ENCODE peak calls at places on chromosomes 7 and 10, in seven cellular contexts. E is cardiac fibroblast; T is glutamatergic neuron; Z is activated CD8-positive, alpha-beta T cell treated with anti-CD3 and anti-CD28 coated beads for 36 hours; Y is GM20000; V is CD8-positive, alpha-beta T cell; I is WTC11. U is an unnamed sample.

GRCh38 chr7:12637819-12638592 is 49.4 kb upstream of the ARL4A start:
- DNase-seq in E (no peak), T (peak), Z (no peak), Y (no peak), V (no peak), I (no peak), U (no peak)

GRCh38 chr7:103540986-103541385 is 95.0 kb upstream of the SLC26A5 start:
- DNase-seq in E (no peak), T (no peak), Z (no peak), Y (no peak), V (peak), I (no peak), U (no peak)

GRCh38 chr7:138243430-138243829 is 167.2 kb downstream of the AKR1D1 start:
- DNase-seq in E (peak), T (peak), Z (no peak), Y (no peak), V (no peak), I (peak), U (peak)

GRCh38 chr7:131250331-131250730 is 77.3 kb upstream of the MKLN1 start:
- DNase-seq in E (no peak), T (no peak), Z (no peak), Y (no peak), V (no peak), I (no peak), U (no peak)

GRCh38 chr10:14586901-14587300 is 187.8 kb downstream of the FAM107B start:
- DNase-seq in E (no peak), T (no peak), Z (peak), Y (no peak), V (peak), I (no peak), U (peak)

GRCh38 chr10:4354382-4354812 is 471.6 kb upstream of the AKR1E2 start:
- DNase-seq in E (peak), T (no peak), Z (no peak), Y (no peak), V (no peak), I (no peak), U (peak)

GRCh38 chr10:93695720-93696119 is 6.7 kb downstream of the FRA10AC1 start:
- DNase-seq in E (no peak), T (no peak), Z (no peak), Y (no peak), V (no peak), I (no peak), U (no peak)

GRCh38 chr10:9951481-9952257 is 1066.0 kb upstream of the CELF2 start:
- DNase-seq in E (peak), T (no peak), Z (no peak), Y (no peak), V (no peak), I (no peak), U (no peak)

GRCh38 chr10:123746016-123746415 is 79.9 kb downstream of the GPR26 start:
- DNase-seq in E (no peak), T (no peak), Z (no peak), Y (no peak), V (no peak), I (no peak), U (no peak)

GRCh38 chr7:25059576-25059975 is 65.5 kb downstream of the CYCS start:
- DNase-seq in E (no peak), T (no peak), Z (no peak), Y (no peak), V (no peak), I (no peak), U (no peak)

GRCh38 chr10:44960098-44960480 is 487 bp downstream of the RASSF4 start:
- DNase-seq in E (no peak), T (no peak), Z (no peak), Y (no peak), V (no peak), I (no peak), U (no peak)

GRCh38 chr10:77513783-77514331 is 123.8 kb downstream of the KCNMA1 start:
- DNase-seq in E (peak), T (peak), Z (no peak), Y (no peak), V (no peak), I (no peak), U (peak)

GRCh38 chr10:31075434-31075833 is 43.8 kb upstream of the ZNF438 start:
- DNase-seq in E (peak), T (no peak), Z (no peak), Y (no peak), V (no peak), I (no peak), U (peak)

DNA sequence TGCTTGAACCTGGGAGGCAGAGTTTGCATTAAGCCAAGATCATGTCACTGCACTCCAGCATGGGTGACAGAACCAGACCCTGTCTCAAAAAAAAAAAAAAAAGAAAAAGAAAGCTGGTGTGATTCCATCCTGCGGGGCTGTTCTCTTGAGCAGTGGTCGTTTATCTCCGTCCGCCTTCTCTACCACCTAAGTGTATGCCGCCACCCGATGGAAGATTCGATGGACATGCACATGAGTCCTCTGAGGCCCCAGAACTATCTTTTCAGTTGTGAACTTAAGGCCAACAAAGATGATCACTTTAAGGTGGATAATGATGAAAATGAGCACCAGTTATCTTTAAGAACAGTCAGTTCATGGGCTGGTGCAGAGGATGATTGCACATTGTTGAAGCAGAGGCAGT is 65.7 kb downstream of the ABRAXAS2 start:
- DNase-seq in E (no peak), T (no peak), Z (peak), Y (no peak), V (no peak), I (peak), U (no peak)
- TF ChIP-seq CTCF in E (no peak), T (no peak), Z (no peak), Y (no peak), V (no peak), I (no peak), U (no peak)

GRCh38 chr7:6008668-6009611 is at the start of the genes AIMP2 and PMS2:
- DNase-seq in E (peak), T (peak), Z (peak), Y (peak), V (peak), I (peak), U (peak)
- TF ChIP-seq CTCF in E (no peak), T (no peak), Z (no peak), Y (no peak), V (peak), I (no peak), U (no peak)

GRCh38 chr7:116592041-116592355 is 67.2 kb downstream of the CAV1 start:
- DNase-seq in E (no peak), T (no peak), Z (no peak), Y (no peak), V (no peak), I (no peak), U (no peak)
- TF ChIP-seq CTCF in E (no peak), T (peak), Z (peak), Y (no peak), V (peak), I (no peak), U (peak)

DNA sequence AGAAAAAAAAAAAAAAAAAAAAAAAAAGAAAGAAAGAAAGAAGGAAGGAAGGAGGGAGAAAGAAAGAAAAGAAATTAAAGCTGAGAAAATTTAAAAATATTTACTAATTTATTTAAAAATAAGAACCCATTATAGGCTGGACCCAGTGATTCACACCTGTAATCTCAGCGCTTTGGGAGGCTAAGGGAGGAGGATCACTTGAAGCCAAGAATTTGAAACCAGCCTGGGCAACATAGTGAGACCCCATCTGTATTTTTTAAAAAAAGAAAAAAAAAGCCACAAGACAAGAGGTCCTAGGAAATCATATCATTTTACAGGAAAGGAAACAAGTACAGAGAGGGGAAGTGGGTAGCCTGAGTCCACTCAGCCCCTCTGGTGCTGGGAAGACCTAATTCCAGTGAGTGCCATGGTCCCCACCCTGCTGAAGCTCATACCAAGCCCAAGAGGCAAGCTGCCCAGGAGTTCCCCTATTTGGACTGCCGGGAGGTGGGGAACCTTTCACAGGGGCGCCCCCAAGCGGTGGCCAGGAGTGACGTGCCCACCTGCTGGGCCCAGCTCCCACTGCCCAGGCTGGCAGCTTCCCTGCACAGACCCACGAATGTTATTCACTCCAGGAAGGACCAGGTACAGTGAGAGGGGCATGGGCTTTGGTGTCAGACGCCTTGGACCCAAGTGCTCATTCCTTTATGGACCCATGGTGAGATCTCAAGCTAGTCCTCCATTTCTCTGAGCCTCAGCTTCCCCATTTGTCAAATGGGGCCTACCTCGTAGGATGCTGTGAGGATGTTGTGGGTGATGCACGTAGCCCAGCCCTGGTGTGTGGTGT is 133.6 kb downstream of the ZMIZ1 start:
- DNase-seq in E (peak), T (peak), Z (peak), Y (peak), V (peak), I (peak), U (peak)
- TF ChIP-seq CTCF in E (peak), T (peak), Z (peak), Y (peak), V (peak), I (peak), U (peak)

GRCh38 chr7:69062020-69062760 is 536.1 kb upstream of the AUTS2 start:
- DNase-seq in E (no peak), T (no peak), Z (no peak), Y (no peak), V (no peak), I (no peak), U (no peak)

GRCh38 chr7:69070476-69070875 is 527.8 kb upstream of the AUTS2 start:
- DNase-seq in E (no peak), T (no peak), Z (no peak), Y (no peak), V (no peak), I (no peak), U (no peak)

DNA sequence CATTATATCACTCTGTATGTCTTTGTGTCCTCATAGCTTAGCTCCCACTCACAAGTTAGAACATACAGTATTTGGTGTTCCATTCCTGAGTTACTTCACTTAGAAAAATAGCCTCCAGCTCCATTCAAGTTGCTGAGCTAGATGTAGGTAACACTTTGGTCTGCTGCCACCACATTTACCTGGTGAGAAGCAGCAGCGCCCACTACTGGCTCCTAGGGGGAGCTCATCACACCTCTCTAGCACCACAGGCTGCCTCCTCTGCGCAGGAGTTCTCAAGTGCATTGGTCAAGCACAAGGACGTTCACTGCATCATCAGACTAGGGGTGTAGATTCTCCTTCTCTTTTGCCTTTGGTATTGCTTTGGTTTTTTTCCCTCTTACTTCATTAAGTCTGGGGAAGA is 530.9 kb upstream of the AUTS2 start:
- DNase-seq in E (no peak), T (peak), Z (peak), Y (no peak), V (no peak), I (peak), U (no peak)
- TF ChIP-seq CTCF in E (no peak), T (peak), Z (no peak), Y (no peak), V (no peak), I (peak), U (no peak)

DNA sequence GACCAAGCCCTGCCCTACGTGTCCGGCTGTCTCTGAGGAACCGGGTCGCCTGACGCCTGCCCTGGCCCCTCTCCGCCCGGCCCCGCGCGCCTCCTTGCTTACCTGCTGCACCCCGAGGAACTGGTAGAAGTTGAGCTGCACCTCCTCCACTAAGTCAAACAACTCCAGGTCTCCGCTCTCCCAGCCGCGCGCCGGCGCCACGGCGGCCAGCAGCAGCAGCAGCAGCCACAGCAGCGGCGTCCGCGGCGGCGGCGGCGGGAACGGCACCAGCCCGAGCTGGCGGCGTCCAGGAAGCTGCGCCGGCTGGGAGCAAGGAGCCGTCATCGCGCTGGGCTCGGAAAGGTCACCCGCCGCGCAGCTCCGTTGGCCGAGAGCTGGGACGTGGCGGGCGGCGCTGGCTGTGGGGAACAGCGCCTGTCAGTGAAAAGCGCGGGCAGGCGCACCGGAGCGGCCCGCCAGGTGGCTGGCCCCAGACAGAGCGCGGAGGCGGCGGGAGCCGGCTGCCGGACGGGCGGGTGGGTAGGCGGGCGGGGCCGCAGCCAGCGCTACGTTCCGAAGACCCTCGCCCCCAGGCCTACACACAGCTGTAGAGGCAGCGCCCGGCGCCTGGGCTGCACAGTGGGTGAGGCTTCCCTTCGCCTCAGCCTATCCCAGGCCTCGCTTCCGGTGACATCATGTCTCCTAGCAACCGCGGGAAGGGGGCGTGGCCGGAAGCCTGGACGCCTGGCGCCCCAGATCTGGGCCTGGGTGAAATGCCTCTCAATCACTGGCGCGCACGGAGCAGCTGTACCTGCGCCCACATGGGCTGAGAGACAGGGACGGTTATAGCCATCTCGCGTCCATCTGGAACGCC is at the start of gene DNAJC1:
- DNase-seq in E (peak), T (peak), Z (peak), Y (peak), V (peak), I (peak), U (peak)
- TF ChIP-seq CTCF in E (peak), T (no peak), Z (no peak), Y (no peak), V (no peak), I (no peak), U (no peak)

GRCh38 chr10:963186-963585 is 25.0 kb upstream of the GTPBP4 start:
- DNase-seq in E (no peak), T (no peak), Z (no peak), Y (no peak), V (no peak), I (no peak), U (no peak)
- TF ChIP-seq CTCF in E (no peak), T (no peak), Z (no peak), Y (no peak), V (no peak), I (no peak), U (no peak)

GRCh38 chr7:28658392-28658791 is 246.1 kb downstream of the CREB5 start:
- DNase-seq in E (no peak), T (peak), Z (no peak), Y (no peak), V (no peak), I (no peak), U (no peak)

GRCh38 chr7:28662236-28662635 is 249.9 kb downstream of the CREB5 start:
- DNase-seq in E (no peak), T (no peak), Z (peak), Y (peak), V (peak), I (no peak), U (no peak)

GRCh38 chr7:28656529-28656928 is 244.2 kb downstream of the CREB5 start:
- DNase-seq in E (no peak), T (no peak), Z (no peak), Y (no peak), V (no peak), I (no peak), U (no peak)

GRCh38 chr7:28661826-28662225 is 249.5 kb downstream of the CREB5 start:
- DNase-seq in E (no peak), T (no peak), Z (no peak), Y (no peak), V (no peak), I (no peak), U (no peak)

GRCh38 chr7:28660132-28660531 is 247.8 kb downstream of the CREB5 start:
- DNase-seq in E (no peak), T (no peak), Z (no peak), Y (no peak), V (no peak), I (no peak), U (no peak)
- TF ChIP-seq CTCF in E (no peak), T (no peak), Z (no peak), Y (no peak), V (no peak), I (no peak), U (no peak)

U was measured in Calu3.